ENCODE peak calls at places on chromosomes 1 and 21, in four cellular contexts. One of them, this sample, is unnamed.

GRCh38 chr1:109787211-109787844 is 23.6 kb upstream of the EPS8L3 start:
- DNase-seq in cardiac muscle cell: no peak
- DNase-seq in foreskin keratinocyte: peak
- DNase-seq in iPS-NIHi11: no peak
- DNase-seq in this sample: no peak

GRCh38 chr1:94698759-94699502 is 121.2 kb upstream of the SLC44A3 start:
- DNase-seq in foreskin keratinocyte: peak
- DNase-seq in cardiac muscle cell: peak
- DNase-seq in iPS-NIHi11: no peak
- DNase-seq in this sample: no peak

GRCh38 chr1:170959385-170959784 is 24.1 kb downstream of the MROH9 start:
- DNase-seq in iPS-NIHi11: no peak
- DNase-seq in cardiac muscle cell: no peak
- DNase-seq in foreskin keratinocyte: peak
- DNase-seq in this sample: no peak

GRCh38 chr1:22832414-22832786 is 121.8 kb downstream of the EPHB2 start:
- DNase-seq in cardiac muscle cell: no peak
- DNase-seq in iPS-NIHi11: no peak
- DNase-seq in foreskin keratinocyte: no peak
- DNase-seq in this sample: no peak

GRCh38 chr21:45286671-45287437 is 841 bp downstream of the POFUT2 start:
- DNase-seq in foreskin keratinocyte: no peak
- DNase-seq in cardiac muscle cell: no peak
- DNase-seq in iPS-NIHi11: peak
- DNase-seq in this sample: peak

GRCh38 chr21:42799516-42799915 is 79.8 kb downstream of the WDR4 start:
- DNase-seq in foreskin keratinocyte: peak
- DNase-seq in iPS-NIHi11: no peak
- DNase-seq in cardiac muscle cell: no peak
- DNase-seq in this sample: no peak

GRCh38 chr1:212858461-212859265 is 588 bp downstream of the FLVCR1 start:
- DNase-seq in foreskin keratinocyte: peak
- DNase-seq in cardiac muscle cell: peak
- DNase-seq in iPS-NIHi11: no peak
- DNase-seq in this sample: no peak

GRCh38 chr1:10765734-10766478 is 30.5 kb downstream of the CASZ1 start:
- DNase-seq in iPS-NIHi11: no peak
- DNase-seq in foreskin keratinocyte: peak
- DNase-seq in cardiac muscle cell: no peak
- DNase-seq in this sample: no peak

GRCh38 chr1:221940631-221941030 is 198.7 kb upstream of the DUSP10 start:
- DNase-seq in cardiac muscle cell: no peak
- DNase-seq in foreskin keratinocyte: no peak
- DNase-seq in iPS-NIHi11: no peak
- DNase-seq in this sample: no peak

GRCh38 chr1:210695041-210695440 is 366.3 kb downstream of the HHAT start:
- DNase-seq in iPS-NIHi11: no peak
- DNase-seq in cardiac muscle cell: no peak
- DNase-seq in foreskin keratinocyte: no peak
- DNase-seq in this sample: no peak

GRCh38 chr1:179141592-179142244 is 59.8 kb downstream of the TOR3A start:
- DNase-seq in foreskin keratinocyte: peak
- DNase-seq in cardiac muscle cell: peak
- DNase-seq in iPS-NIHi11: no peak
- DNase-seq in this sample: no peak

GRCh38 chr1:4598561-4598960 is 55.8 kb upstream of the AJAP1 start:
- DNase-seq in cardiac muscle cell: no peak
- DNase-seq in foreskin keratinocyte: no peak
- DNase-seq in iPS-NIHi11: no peak
- DNase-seq in this sample: no peak

GRCh38 chr1:21901473-21901847 is 35.6 kb downstream of the HSPG2 start:
- DNase-seq in iPS-NIHi11: no peak
- DNase-seq in cardiac muscle cell: peak
- DNase-seq in foreskin keratinocyte: no peak
- DNase-seq in this sample: no peak

GRCh38 chr1:31666290-31666963 is 21.8 kb upstream of the PEF1 start:
- DNase-seq in foreskin keratinocyte: peak
- DNase-seq in cardiac muscle cell: peak
- DNase-seq in iPS-NIHi11: no peak
- DNase-seq in this sample: no peak

GRCh38 chr1:168121314-168122029 is 15.3 kb downstream of the GPR161 start:
- DNase-seq in iPS-NIHi11: no peak
- DNase-seq in cardiac muscle cell: peak
- DNase-seq in foreskin keratinocyte: no peak
- DNase-seq in this sample: no peak

GRCh38 chr1:39490596-39491145 is 765 bp upstream of the BMP8A start:
- DNase-seq in cardiac muscle cell: no peak
- DNase-seq in foreskin keratinocyte: no peak
- DNase-seq in iPS-NIHi11: peak
- DNase-seq in this sample: no peak

GRCh38 chr1:171563675-171564074 is 58.4 kb upstream of the MYOCOS start:
- DNase-seq in foreskin keratinocyte: peak
- DNase-seq in cardiac muscle cell: peak
- DNase-seq in iPS-NIHi11: no peak
- DNase-seq in this sample: no peak

GRCh38 chr1:41891403-41891896 is 27.3 kb downstream of the HIVEP3 start:
- DNase-seq in foreskin keratinocyte: no peak
- DNase-seq in iPS-NIHi11: no peak
- DNase-seq in cardiac muscle cell: peak
- DNase-seq in this sample: no peak

GRCh38 chr1:26820784-26821269 is 5.7 kb upstream of the ZDHHC18 start:
- DNase-seq in iPS-NIHi11: no peak
- DNase-seq in foreskin keratinocyte: no peak
- DNase-seq in cardiac muscle cell: no peak
- DNase-seq in this sample: no peak

GRCh38 chr1:39922139-39922757 is 20.5 kb upstream of the MYCL start:
- DNase-seq in iPS-NIHi11: peak
- DNase-seq in cardiac muscle cell: peak
- DNase-seq in foreskin keratinocyte: no peak
- DNase-seq in this sample: peak

GRCh38 chr1:116161390-116161789 is 50.2 kb downstream of the MAB21L3 start:
- DNase-seq in iPS-NIHi11: no peak
- DNase-seq in foreskin keratinocyte: no peak
- DNase-seq in cardiac muscle cell: no peak
- DNase-seq in this sample: no peak

GRCh38 chr1:112881742-112882127 is 74.3 kb downstream of the SLC16A1 start:
- DNase-seq in iPS-NIHi11: no peak
- DNase-seq in foreskin keratinocyte: no peak
- DNase-seq in cardiac muscle cell: no peak
- DNase-seq in this sample: no peak

GRCh38 chr1:35574655-35575400 is 1.7 kb downstream of the TFAP2E start:
- DNase-seq in foreskin keratinocyte: no peak
- DNase-seq in iPS-NIHi11: peak
- DNase-seq in cardiac muscle cell: no peak
- DNase-seq in this sample: no peak

GRCh38 chr1:89633745-89634625 is 1.1 kb downstream of the LRRC8C start:
- DNase-seq in foreskin keratinocyte: peak
- DNase-seq in iPS-NIHi11: peak
- DNase-seq in cardiac muscle cell: peak
- DNase-seq in this sample: peak

GRCh38 chr1:121558514-121558913 is 373.7 kb downstream of the SRGAP2C start:
- DNase-seq in iPS-NIHi11: no peak
- DNase-seq in foreskin keratinocyte: peak
- DNase-seq in cardiac muscle cell: peak
- DNase-seq in this sample: no peak

GRCh38 chr21:33028271-33028670 is 2.5 kb downstream of the OLIG2 start:
- DNase-seq in cardiac muscle cell: no peak
- DNase-seq in iPS-NIHi11: no peak
- DNase-seq in foreskin keratinocyte: no peak
- DNase-seq in this sample: no peak